ENCODE peak calls at places on chromosomes 7 and 10, in nine cellular contexts. One of them, this sample, is unnamed. For H3K9me3 and H3K36me3, the result is how much of the 10 kb centered on the place peaks cover.

GRCh38 chr10:47269294-47269693 is 30.7 kb upstream of the GDF10 start:
- DNase-seq in fibroblast of lung: peak
- DNase-seq in right atrium auricular region: no peak
- DNase-seq in CD4-positive, CD25-positive, alpha-beta regulatory T cell: no peak
- DNase-seq in heart left ventricle: no peak
- DNase-seq in MM.1S: no peak
- DNase-seq in CD4-positive, alpha-beta memory T cell: no peak
- DNase-seq in testis: no peak
- DNase-seq in uterus: no peak
- DNase-seq in this sample: no peak

GRCh38 chr10:97333351-97333600 is 1.3 kb downstream of the FRAT2 start:
- DNase-seq in right atrium auricular region: no peak
- DNase-seq in CD4-positive, alpha-beta memory T cell: peak
- DNase-seq in testis: no peak
- DNase-seq in CD4-positive, CD25-positive, alpha-beta regulatory T cell: no peak
- DNase-seq in uterus: no peak
- DNase-seq in fibroblast of lung: peak
- DNase-seq in heart left ventricle: no peak
- DNase-seq in MM.1S: no peak
- DNase-seq in this sample: peak

GRCh38 chr7:1729773-1730172 is 59.7 kb downstream of the ELFN1 start:
- DNase-seq in fibroblast of lung: no peak
- DNase-seq in heart left ventricle: no peak
- DNase-seq in MM.1S: no peak
- DNase-seq in right atrium auricular region: no peak
- DNase-seq in testis: no peak
- DNase-seq in CD4-positive, alpha-beta memory T cell: no peak
- DNase-seq in uterus: no peak
- DNase-seq in CD4-positive, CD25-positive, alpha-beta regulatory T cell: no peak
- DNase-seq in this sample: no peak

GRCh38 chr7:8435120-8435519 is 1.7 kb downstream of the NXPH1 start:
- DNase-seq in MM.1S: no peak
- DNase-seq in right atrium auricular region: no peak
- DNase-seq in uterus: no peak
- DNase-seq in testis: no peak
- DNase-seq in CD4-positive, CD25-positive, alpha-beta regulatory T cell: no peak
- DNase-seq in fibroblast of lung: no peak
- DNase-seq in CD4-positive, alpha-beta memory T cell: no peak
- DNase-seq in heart left ventricle: no peak
- DNase-seq in this sample: no peak

GRCh38 chr10:103493911-103494877 is 689 bp downstream of the NEURL1 start:
- DNase-seq in CD4-positive, CD25-positive, alpha-beta regulatory T cell: no peak
- DNase-seq in fibroblast of lung: no peak
- DNase-seq in right atrium auricular region: no peak
- DNase-seq in CD4-positive, alpha-beta memory T cell: peak
- DNase-seq in MM.1S: peak
- DNase-seq in testis: peak
- DNase-seq in heart left ventricle: no peak
- DNase-seq in uterus: peak
- DNase-seq in this sample: peak

GRCh38 chr7:55641273-55641691 is 69.0 kb upstream of the VOPP1 start:
- DNase-seq in MM.1S: peak
- DNase-seq in CD4-positive, CD25-positive, alpha-beta regulatory T cell: peak
- DNase-seq in CD4-positive, alpha-beta memory T cell: peak
- DNase-seq in right atrium auricular region: no peak
- DNase-seq in heart left ventricle: no peak
- DNase-seq in testis: peak
- DNase-seq in fibroblast of lung: peak
- DNase-seq in uterus: peak
- DNase-seq in this sample: peak

GRCh38 chr10:99467236-99467999 is 37.0 kb upstream of the GOT1 start:
- DNase-seq in fibroblast of lung: no peak
- DNase-seq in MM.1S: no peak
- DNase-seq in CD4-positive, CD25-positive, alpha-beta regulatory T cell: no peak
- DNase-seq in heart left ventricle: no peak
- DNase-seq in right atrium auricular region: no peak
- DNase-seq in testis: no peak
- DNase-seq in CD4-positive, alpha-beta memory T cell: no peak
- DNase-seq in uterus: no peak
- DNase-seq in this sample: no peak

GRCh38 chr7:99132922-99133321 is 11.0 kb downstream of the SMURF1 start:
- DNase-seq in heart left ventricle: no peak
- DNase-seq in CD4-positive, CD25-positive, alpha-beta regulatory T cell: no peak
- DNase-seq in right atrium auricular region: no peak
- DNase-seq in MM.1S: no peak
- DNase-seq in CD4-positive, alpha-beta memory T cell: no peak
- DNase-seq in testis: no peak
- DNase-seq in fibroblast of lung: peak
- DNase-seq in uterus: no peak
- DNase-seq in this sample: no peak

GRCh38 chr7:1994931-1995330 is 237.8 kb downstream of the MAD1L1 start:
- DNase-seq in testis: no peak
- DNase-seq in heart left ventricle: peak
- DNase-seq in CD4-positive, alpha-beta memory T cell: no peak
- DNase-seq in uterus: no peak
- DNase-seq in fibroblast of lung: no peak
- DNase-seq in CD4-positive, CD25-positive, alpha-beta regulatory T cell: no peak
- DNase-seq in MM.1S: no peak
- DNase-seq in right atrium auricular region: no peak
- DNase-seq in this sample: no peak

GRCh38 chr10:92562424-92562823 is 11.5 kb downstream of the IDE start:
- DNase-seq in CD4-positive, CD25-positive, alpha-beta regulatory T cell: no peak
- DNase-seq in right atrium auricular region: no peak
- DNase-seq in CD4-positive, alpha-beta memory T cell: no peak
- DNase-seq in fibroblast of lung: no peak
- DNase-seq in testis: no peak
- DNase-seq in heart left ventricle: no peak
- DNase-seq in uterus: no peak
- DNase-seq in MM.1S: no peak
- DNase-seq in this sample: no peak

GRCh38 chr7:2114052-2114451 is 118.7 kb downstream of the MAD1L1 start:
- DNase-seq in uterus: no peak
- DNase-seq in CD4-positive, alpha-beta memory T cell: no peak
- DNase-seq in CD4-positive, CD25-positive, alpha-beta regulatory T cell: no peak
- DNase-seq in heart left ventricle: no peak
- DNase-seq in testis: no peak
- DNase-seq in fibroblast of lung: peak
- DNase-seq in right atrium auricular region: no peak
- DNase-seq in MM.1S: no peak
- DNase-seq in this sample: no peak

GRCh38 chr7:151175793-151176311 is 8.4 kb upstream of the GBX1 start:
- DNase-seq in MM.1S: no peak
- DNase-seq in CD4-positive, CD25-positive, alpha-beta regulatory T cell: no peak
- DNase-seq in fibroblast of lung: no peak
- DNase-seq in uterus: no peak
- DNase-seq in right atrium auricular region: no peak
- DNase-seq in testis: no peak
- DNase-seq in heart left ventricle: peak
- DNase-seq in CD4-positive, alpha-beta memory T cell: no peak
- DNase-seq in this sample: no peak

GRCh38 chr7:98879198-98879988 is 1.1 kb downstream of the TRRAP start:
- DNase-seq in testis: peak
- DNase-seq in fibroblast of lung: no peak
- DNase-seq in CD4-positive, CD25-positive, alpha-beta regulatory T cell: peak
- DNase-seq in uterus: no peak
- DNase-seq in MM.1S: peak
- DNase-seq in heart left ventricle: no peak
- DNase-seq in right atrium auricular region: peak
- DNase-seq in CD4-positive, alpha-beta memory T cell: peak
- DNase-seq in this sample: peak

GRCh38 chr10:103576862-103577261 is 83.4 kb downstream of the NEURL1 start:
- DNase-seq in fibroblast of lung: no peak
- DNase-seq in heart left ventricle: no peak
- DNase-seq in right atrium auricular region: no peak
- DNase-seq in uterus: no peak
- DNase-seq in MM.1S: no peak
- DNase-seq in testis: no peak
- DNase-seq in CD4-positive, alpha-beta memory T cell: no peak
- DNase-seq in CD4-positive, CD25-positive, alpha-beta regulatory T cell: no peak
- DNase-seq in this sample: no peak

GRCh38 chr10:106327747-106328146 is 836.8 kb downstream of the SORCS1 start:
- DNase-seq in MM.1S: no peak
- DNase-seq in uterus: no peak
- DNase-seq in testis: no peak
- DNase-seq in right atrium auricular region: no peak
- DNase-seq in CD4-positive, alpha-beta memory T cell: no peak
- DNase-seq in fibroblast of lung: no peak
- DNase-seq in heart left ventricle: no peak
- DNase-seq in CD4-positive, CD25-positive, alpha-beta regulatory T cell: no peak
- DNase-seq in this sample: no peak
- H3K9me3 ChIP-seq in MM.1S: under half
- H3K9me3 ChIP-seq in uterus: under half
- H3K9me3 ChIP-seq in testis: under half
- H3K9me3 ChIP-seq in right atrium auricular region: under half
- H3K9me3 ChIP-seq in CD4-positive, alpha-beta memory T cell: under half
- H3K9me3 ChIP-seq in fibroblast of lung: under half
- H3K9me3 ChIP-seq in heart left ventricle: under half
- H3K9me3 ChIP-seq in CD4-positive, CD25-positive, alpha-beta regulatory T cell: under half
- H3K9me3 ChIP-seq in this sample: under half

GRCh38 chr10:132453470-132453861 is 56.5 kb downstream of the PWWP2B start:
- DNase-seq in testis: no peak
- DNase-seq in right atrium auricular region: no peak
- DNase-seq in CD4-positive, alpha-beta memory T cell: no peak
- DNase-seq in CD4-positive, CD25-positive, alpha-beta regulatory T cell: no peak
- DNase-seq in fibroblast of lung: no peak
- DNase-seq in MM.1S: no peak
- DNase-seq in uterus: no peak
- DNase-seq in heart left ventricle: peak
- DNase-seq in this sample: no peak
- H3K4me3 ChIP-seq in testis: peak
- H3K4me3 ChIP-seq in right atrium auricular region: no peak
- H3K4me3 ChIP-seq in CD4-positive, alpha-beta memory T cell: no peak
- H3K4me3 ChIP-seq in CD4-positive, CD25-positive, alpha-beta regulatory T cell: no peak
- H3K4me3 ChIP-seq in fibroblast of lung: no peak
- H3K4me3 ChIP-seq in MM.1S: peak
- H3K4me3 ChIP-seq in uterus: no peak
- H3K4me3 ChIP-seq in heart left ventricle: peak
- H3K4me3 ChIP-seq in this sample: peak

GRCh38 chr10:80515511-80515910 is 22.2 kb upstream of the SH2D4B start:
- DNase-seq in heart left ventricle: no peak
- DNase-seq in testis: no peak
- DNase-seq in uterus: no peak
- DNase-seq in right atrium auricular region: no peak
- DNase-seq in CD4-positive, CD25-positive, alpha-beta regulatory T cell: no peak
- DNase-seq in fibroblast of lung: no peak
- DNase-seq in CD4-positive, alpha-beta memory T cell: no peak
- DNase-seq in MM.1S: no peak
- DNase-seq in this sample: no peak

GRCh38 chr10:80509403-80510161 is 28.1 kb upstream of the SH2D4B start:
- DNase-seq in heart left ventricle: no peak
- DNase-seq in uterus: no peak
- DNase-seq in CD4-positive, alpha-beta memory T cell: no peak
- DNase-seq in CD4-positive, CD25-positive, alpha-beta regulatory T cell: no peak
- DNase-seq in testis: no peak
- DNase-seq in fibroblast of lung: peak
- DNase-seq in MM.1S: no peak
- DNase-seq in right atrium auricular region: no peak
- DNase-seq in this sample: no peak

GRCh38 chr10:80513106-80513505 is 24.6 kb upstream of the SH2D4B start:
- DNase-seq in CD4-positive, alpha-beta memory T cell: no peak
- DNase-seq in uterus: no peak
- DNase-seq in CD4-positive, CD25-positive, alpha-beta regulatory T cell: no peak
- DNase-seq in right atrium auricular region: no peak
- DNase-seq in testis: no peak
- DNase-seq in heart left ventricle: no peak
- DNase-seq in fibroblast of lung: no peak
- DNase-seq in MM.1S: no peak
- DNase-seq in this sample: no peak

GRCh38 chr10:80509108-80509402 is 28.6 kb upstream of the SH2D4B start:
- DNase-seq in right atrium auricular region: no peak
- DNase-seq in testis: no peak
- DNase-seq in uterus: no peak
- DNase-seq in MM.1S: no peak
- DNase-seq in CD4-positive, CD25-positive, alpha-beta regulatory T cell: no peak
- DNase-seq in heart left ventricle: no peak
- DNase-seq in CD4-positive, alpha-beta memory T cell: no peak
- DNase-seq in fibroblast of lung: no peak
- DNase-seq in this sample: no peak

DNA sequence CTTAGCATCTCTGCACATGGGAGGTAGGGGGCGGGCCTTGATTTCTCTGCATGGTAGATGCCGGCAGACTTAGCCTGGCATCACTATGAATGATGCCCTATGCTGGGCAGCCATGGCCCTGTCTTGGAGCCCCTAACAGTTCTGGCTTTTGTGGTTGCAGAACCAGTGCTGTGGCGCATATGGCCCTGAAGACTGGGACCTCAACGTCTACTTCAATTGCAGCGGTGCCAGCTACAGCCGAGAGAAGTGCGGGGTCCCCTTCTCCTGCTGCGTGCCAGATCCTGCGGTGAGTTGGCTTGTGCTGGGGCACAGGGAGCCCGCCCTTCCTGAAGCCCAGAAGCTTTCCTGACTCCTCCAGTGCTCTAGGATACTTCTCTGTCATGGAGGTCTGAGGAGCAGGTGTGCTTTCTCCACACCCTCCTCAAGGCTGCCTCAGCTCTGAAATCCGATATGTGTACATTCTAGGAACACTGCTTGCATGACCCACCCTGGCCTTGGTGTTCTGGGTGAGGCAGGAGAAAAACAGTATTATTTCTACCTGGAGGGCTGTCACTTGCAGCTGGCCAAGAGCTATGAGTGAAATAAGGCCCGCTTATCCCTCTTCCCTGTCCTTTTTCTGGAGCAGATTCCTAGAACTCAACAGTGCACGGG is 25.6 kb upstream of the SH2D4B start:
- DNase-seq in uterus: no peak
- DNase-seq in fibroblast of lung: no peak
- DNase-seq in right atrium auricular region: no peak
- DNase-seq in testis: no peak
- DNase-seq in CD4-positive, CD25-positive, alpha-beta regulatory T cell: no peak
- DNase-seq in heart left ventricle: no peak
- DNase-seq in CD4-positive, alpha-beta memory T cell: no peak
- DNase-seq in MM.1S: no peak
- DNase-seq in this sample: no peak
- H3K36me3 ChIP-seq in uterus: under half
- H3K36me3 ChIP-seq in fibroblast of lung: under half
- H3K36me3 ChIP-seq in right atrium auricular region: half or more
- H3K36me3 ChIP-seq in testis: under half
- H3K36me3 ChIP-seq in CD4-positive, CD25-positive, alpha-beta regulatory T cell: half or more
- H3K36me3 ChIP-seq in heart left ventricle: under half
- H3K36me3 ChIP-seq in CD4-positive, alpha-beta memory T cell: half or more
- H3K36me3 ChIP-seq in MM.1S: under half
- H3K36me3 ChIP-seq in this sample: under half

GRCh38 chr10:37784678-37785077 is 72.7 kb downstream of the ZNF248 start:
- DNase-seq in CD4-positive, alpha-beta memory T cell: no peak
- DNase-seq in CD4-positive, CD25-positive, alpha-beta regulatory T cell: no peak
- DNase-seq in MM.1S: no peak
- DNase-seq in testis: no peak
- DNase-seq in uterus: no peak
- DNase-seq in right atrium auricular region: no peak
- DNase-seq in heart left ventricle: no peak
- DNase-seq in fibroblast of lung: no peak
- DNase-seq in this sample: no peak
- H3K9me3 ChIP-seq in CD4-positive, alpha-beta memory T cell: under half
- H3K9me3 ChIP-seq in CD4-positive, CD25-positive, alpha-beta regulatory T cell: under half
- H3K9me3 ChIP-seq in MM.1S: under half
- H3K9me3 ChIP-seq in testis: under half
- H3K9me3 ChIP-seq in uterus: under half
- H3K9me3 ChIP-seq in right atrium auricular region: under half
- H3K9me3 ChIP-seq in heart left ventricle: under half
- H3K9me3 ChIP-seq in fibroblast of lung: under half
- H3K9me3 ChIP-seq in this sample: under half

GRCh38 chr7:50068850-50069551 is 24.0 kb downstream of the ZPBP start:
- DNase-seq in CD4-positive, alpha-beta memory T cell: peak
- DNase-seq in MM.1S: peak
- DNase-seq in testis: no peak
- DNase-seq in fibroblast of lung: no peak
- DNase-seq in right atrium auricular region: no peak
- DNase-seq in uterus: no peak
- DNase-seq in CD4-positive, CD25-positive, alpha-beta regulatory T cell: no peak
- DNase-seq in heart left ventricle: no peak
- DNase-seq in this sample: peak
- H3K4me3 ChIP-seq in CD4-positive, alpha-beta memory T cell: peak
- H3K4me3 ChIP-seq in MM.1S: peak
- H3K4me3 ChIP-seq in testis: peak
- H3K4me3 ChIP-seq in fibroblast of lung: peak
- H3K4me3 ChIP-seq in right atrium auricular region: peak
- H3K4me3 ChIP-seq in uterus: peak
- H3K4me3 ChIP-seq in CD4-positive, CD25-positive, alpha-beta regulatory T cell: peak
- H3K4me3 ChIP-seq in heart left ventricle: peak
- H3K4me3 ChIP-seq in this sample: peak